ENCODE peak calls at places on chromosome 1, in five cellular contexts. I is colonic mucosa, Q is endothelial cell, P is osteocyte, V is foreskin fibroblast. D is an unnamed sample.

GRCh38 chr1:153928776-153929432 is 6.1 kb upstream of the GATAD2B start:
- DNase-seq in I (no peak), V (peak), P (no peak), Q (no peak), D (no peak)

GRCh38 chr1:151147132-151147503 is 687 bp upstream of the SEMA6C start:
- DNase-seq in I (no peak), V (no peak), P (no peak), Q (no peak), D (no peak)

GRCh38 chr1:235588916-235589515 is 60.6 kb downstream of the GNG4 start:
- DNase-seq in V (no peak), P (no peak), I (no peak), Q (no peak), D (no peak)

GRCh38 chr1:156097499-156098178 is 15.4 kb upstream of the MEX3A start:
- DNase-seq in I (no peak), P (no peak), Q (no peak), V (no peak), D (no peak)

GRCh38 chr1:18233176-18233864 is 125.7 kb downstream of the IGSF21 start:
- DNase-seq in Q (no peak), P (no peak), V (no peak), I (no peak), D (no peak)

GRCh38 chr1:27522148-27522859 is 32.3 kb upstream of the WASF2 start:
- DNase-seq in V (no peak), P (no peak), I (no peak), Q (no peak), D (no peak)

GRCh38 chr1:181479137-181479745 is 4.1 kb upstream of the CACNA1E start:
- DNase-seq in I (no peak), P (no peak), V (peak), Q (peak), D (peak)

GRCh38 chr1:206461602-206462455 is 8.4 kb upstream of the IKBKE start:
- DNase-seq in Q (peak), V (peak), I (peak), P (no peak), D (peak)

GRCh38 chr1:45407888-45408287 is 67.6 kb upstream of the MUTYH start:
- DNase-seq in P (no peak), V (no peak), I (no peak), Q (no peak), D (no peak)

GRCh38 chr1:108208724-108209404 is 8.7 kb upstream of the SLC25A24 start:
- DNase-seq in V (no peak), Q (no peak), P (no peak), I (no peak), D (no peak)

GRCh38 chr1:199685369-199685768 is 342.1 kb upstream of the NR5A2 start:
- DNase-seq in V (peak), P (no peak), Q (no peak), I (no peak), D (no peak)

GRCh38 chr1:48202030-48202752 is 20.3 kb upstream of the SLC5A9 start:
- DNase-seq in P (peak), Q (peak), V (peak), I (peak), D (peak)

GRCh38 chr1:165898837-165899236 is 71.4 kb downstream of the UCK2 start:
- DNase-seq in V (peak), P (no peak), I (no peak), Q (no peak), D (no peak)

GRCh38 chr1:243842154-243842553 is 7.9 kb downstream of the AKT3 start:
- DNase-seq in V (no peak), I (no peak), Q (no peak), P (no peak), D (no peak)

DNA sequence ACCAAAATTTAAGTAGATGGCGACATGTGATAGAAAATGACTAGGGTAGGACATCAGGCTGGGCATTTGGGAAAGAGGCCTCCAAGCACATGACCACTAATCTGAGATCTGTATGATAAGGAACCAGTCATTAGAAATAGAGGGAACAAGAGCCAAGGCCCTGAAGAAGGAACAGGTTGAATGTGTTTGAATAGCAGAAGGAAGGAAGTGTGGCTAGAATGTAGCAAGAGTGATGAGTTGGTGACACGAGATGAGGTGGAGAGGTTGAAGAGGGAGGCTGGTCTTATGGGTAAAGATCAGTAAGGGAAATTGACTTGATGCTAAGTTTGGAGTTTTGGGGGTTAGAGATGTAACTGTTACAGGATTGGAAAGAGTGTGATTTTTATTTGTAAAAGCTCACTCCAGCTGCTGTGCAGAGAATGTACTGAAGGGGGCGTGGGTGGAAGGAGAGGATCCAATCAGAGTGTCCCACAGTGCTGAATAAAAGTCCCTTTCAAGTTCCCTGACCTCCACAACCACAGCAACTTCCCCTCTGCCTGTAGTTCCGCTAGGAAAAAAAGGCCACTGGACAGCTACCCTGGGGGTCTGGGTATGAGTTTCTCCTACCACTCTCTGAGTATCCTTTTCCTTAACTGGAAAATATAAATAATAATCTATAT is 295.0 kb downstream of the OMA1 start:
- DNase-seq in Q (peak), P (no peak), V (no peak), I (no peak), D (no peak)
- TF ChIP-seq CTCF in Q (peak), P (no peak), V (peak), I (no peak), D (peak)

DNA sequence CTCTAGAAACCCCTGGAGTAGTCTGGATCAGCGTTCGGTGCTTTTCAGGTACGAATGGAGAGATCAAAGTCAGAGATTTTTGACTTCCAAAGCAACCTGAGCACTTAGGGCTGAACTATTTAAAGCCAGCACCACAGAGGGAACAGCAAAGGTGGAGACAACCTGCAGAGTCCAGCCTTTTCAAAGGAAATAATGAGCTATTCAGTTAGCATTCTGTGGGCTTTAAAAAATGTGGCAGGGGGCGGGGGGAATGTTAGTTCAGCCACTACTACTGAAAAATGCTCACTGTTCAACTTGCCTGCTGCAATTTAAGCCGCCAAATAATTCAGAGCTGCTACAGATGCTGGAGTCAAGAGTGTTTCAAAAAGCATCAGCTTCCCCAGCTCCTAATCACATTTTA is 473.3 kb upstream of the PLXNA2 start:
- DNase-seq in Q (no peak), I (no peak), V (no peak), P (no peak), D (no peak)
- TF ChIP-seq CTCF in Q (no peak), I (no peak), V (no peak), P (no peak), D (no peak)

DNA sequence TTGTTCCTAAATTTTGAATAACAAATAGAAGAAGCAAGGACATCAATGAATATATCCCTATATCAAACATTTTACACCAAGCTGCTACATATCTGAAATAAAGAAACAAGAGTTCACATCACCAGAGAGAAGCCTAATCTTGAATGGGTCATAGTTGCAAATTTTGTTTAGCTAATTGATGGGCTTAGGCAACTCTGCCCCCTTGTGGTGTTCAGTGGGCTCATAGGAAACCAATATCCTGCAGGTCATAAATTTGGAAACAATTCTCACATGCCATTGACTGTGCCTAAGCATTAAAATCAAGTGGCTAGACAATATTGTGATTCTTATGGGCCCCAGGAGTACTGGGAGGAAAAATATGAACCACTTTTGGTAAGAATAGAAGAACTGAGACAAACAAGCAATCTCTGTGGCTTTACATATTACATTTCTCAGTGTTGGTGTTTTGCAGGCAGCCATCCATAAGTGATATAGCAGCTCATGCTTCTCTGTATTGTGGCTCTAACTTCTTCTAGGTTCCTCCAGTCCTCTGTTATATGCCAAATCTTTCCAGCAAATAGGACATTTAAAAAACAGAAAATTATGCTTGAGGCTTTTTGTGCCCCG is 1262.8 kb upstream of the PRMT6 start:
- DNase-seq in Q (peak), V (no peak), P (no peak), I (peak), D (peak)
- TF ChIP-seq CTCF in Q (peak), V (peak), P (peak), I (peak), D (peak)

DNA sequence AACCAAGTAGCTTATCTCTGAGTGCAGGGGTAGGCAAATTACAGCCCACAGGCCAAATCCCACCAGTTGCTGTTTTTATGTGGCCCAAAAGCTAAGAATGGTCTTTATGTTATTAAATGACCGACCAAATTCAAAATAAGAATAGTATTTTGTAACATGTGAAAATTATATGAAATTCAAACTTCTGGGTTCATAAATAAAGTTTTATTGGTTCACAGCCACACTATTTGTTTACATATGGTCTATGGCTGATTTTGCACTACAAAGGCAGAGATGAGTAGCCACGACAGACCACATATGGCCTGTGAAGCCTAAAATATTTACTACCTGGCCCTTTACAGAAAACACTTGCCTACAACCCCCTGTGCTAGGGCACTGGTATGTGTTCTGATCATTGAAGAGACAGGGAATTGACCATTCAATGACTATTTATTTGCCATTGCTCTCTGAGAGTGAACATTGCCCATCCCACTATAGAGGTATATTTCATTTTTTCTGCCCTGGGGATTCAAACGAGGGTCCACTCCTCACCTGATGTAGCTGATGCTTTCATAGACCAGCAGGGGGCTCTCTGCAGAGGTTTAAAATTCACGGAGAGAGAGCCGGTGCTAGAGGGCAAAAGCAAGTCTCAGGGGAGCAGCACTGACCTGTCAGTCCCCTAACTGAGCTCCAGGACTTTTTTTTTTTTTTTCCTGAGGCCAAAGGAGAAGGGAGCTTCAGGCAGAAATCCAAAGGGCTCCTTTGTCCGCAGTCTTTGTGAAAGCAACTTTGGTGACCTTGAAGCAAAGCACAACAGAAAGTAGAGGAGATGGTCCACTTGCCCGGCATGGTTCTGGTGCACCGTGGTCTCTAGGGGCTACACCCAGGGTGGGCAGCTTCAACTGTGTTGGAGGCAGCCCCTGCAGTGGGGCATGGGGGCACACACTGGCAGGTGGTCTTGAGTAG is 7.3 kb upstream of the GNL2 start:
- DNase-seq in Q (peak), V (no peak), I (no peak), P (no peak), D (peak)
- TF ChIP-seq CTCF in Q (peak), V (peak), I (peak), P (peak), D (peak)

DNA sequence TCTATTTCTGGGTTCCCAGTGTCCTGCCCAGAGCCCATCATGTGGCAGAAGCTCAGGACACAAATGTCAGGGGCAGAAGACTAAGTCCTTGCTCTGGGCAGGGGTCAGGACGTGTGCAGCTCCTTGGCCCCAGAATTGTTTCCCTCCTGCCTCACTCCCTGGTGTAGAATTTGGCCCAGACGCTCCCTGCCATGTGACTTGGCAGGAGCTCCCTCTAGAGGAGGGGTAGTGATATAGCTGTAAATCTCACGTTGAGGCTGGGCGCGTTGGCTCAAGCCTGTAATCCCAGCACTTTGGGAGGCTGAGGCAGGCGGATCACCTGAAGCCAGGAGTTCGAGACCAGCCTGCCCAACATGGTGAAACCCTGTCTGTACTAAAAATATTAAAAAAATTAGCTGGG is 91.2 kb downstream of the UBIAD1 start:
- DNase-seq in I (no peak), V (no peak), Q (no peak), P (no peak), D (no peak)
- TF ChIP-seq CTCF in I (no peak), V (no peak), Q (peak), P (no peak), D (peak)

GRCh38 chr1:10693152-10693496 is 103.3 kb downstream of the CASZ1 start:
- DNase-seq in Q (no peak), I (no peak), V (no peak), P (no peak), D (no peak)

GRCh38 chr1:10693497-10694273 is 102.8 kb downstream of the CASZ1 start:
- DNase-seq in P (no peak), Q (peak), I (no peak), V (no peak), D (peak)

GRCh38 chr1:10692401-10693021 is 103.9 kb downstream of the CASZ1 start:
- DNase-seq in Q (peak), I (peak), P (no peak), V (no peak), D (peak)

GRCh38 chr1:10694633-10695627 is 101.5 kb downstream of the CASZ1 start:
- DNase-seq in I (peak), P (peak), V (peak), Q (peak), D (peak)

GRCh38 chr1:10694274-10694632 is 102.2 kb downstream of the CASZ1 start:
- DNase-seq in P (no peak), V (no peak), Q (no peak), I (peak), D (no peak)
- TF ChIP-seq CTCF in P (no peak), V (no peak), Q (no peak), I (no peak), D (no peak)

GRCh38 chr1:25196830-25197229 is 35.5 kb downstream of the SYF2 start:
- DNase-seq in V (no peak), Q (no peak), I (no peak), P (no peak), D (no peak)

GRCh38 chr1:25197982-25198681 is 34.2 kb downstream of the SYF2 start:
- DNase-seq in I (peak), Q (no peak), V (no peak), P (no peak), D (no peak)

GRCh38 chr1:25197235-25197930 is 34.9 kb downstream of the SYF2 start:
- DNase-seq in P (no peak), V (no peak), I (no peak), Q (no peak), D (no peak)

GRCh38 chr1:25199876-25200620 is 32.3 kb downstream of the SYF2 start:
- DNase-seq in Q (no peak), I (no peak), P (no peak), V (no peak), D (no peak)

DNA sequence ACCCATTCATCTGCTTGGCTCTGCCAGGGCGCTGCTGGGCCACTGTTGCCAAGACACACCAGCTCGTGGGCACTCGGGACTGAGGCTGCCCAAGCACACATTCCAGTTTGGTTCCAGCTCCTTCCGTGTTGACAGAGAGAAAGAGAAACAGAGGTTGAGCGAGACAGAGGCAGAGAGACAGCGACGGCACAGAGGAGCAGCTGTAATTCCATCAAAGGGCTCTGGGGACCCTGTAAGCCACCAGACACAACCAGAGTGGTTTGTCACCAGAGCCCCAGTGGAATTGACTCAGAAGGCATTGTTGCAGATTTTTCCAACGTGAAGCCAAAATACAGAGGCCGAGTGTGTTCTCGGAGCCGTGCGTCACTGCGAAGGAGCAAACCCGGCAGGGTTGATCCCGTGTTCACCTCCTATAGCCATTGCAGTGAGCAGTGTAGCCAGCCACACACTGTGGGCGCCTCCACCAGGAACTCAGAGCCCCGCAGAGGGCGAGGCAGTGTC is 33.5 kb downstream of the SYF2 start:
- DNase-seq in I (peak), V (no peak), P (no peak), Q (no peak), D (no peak)
- TF ChIP-seq CTCF in I (no peak), V (no peak), P (no peak), Q (no peak), D (peak)

DNA sequence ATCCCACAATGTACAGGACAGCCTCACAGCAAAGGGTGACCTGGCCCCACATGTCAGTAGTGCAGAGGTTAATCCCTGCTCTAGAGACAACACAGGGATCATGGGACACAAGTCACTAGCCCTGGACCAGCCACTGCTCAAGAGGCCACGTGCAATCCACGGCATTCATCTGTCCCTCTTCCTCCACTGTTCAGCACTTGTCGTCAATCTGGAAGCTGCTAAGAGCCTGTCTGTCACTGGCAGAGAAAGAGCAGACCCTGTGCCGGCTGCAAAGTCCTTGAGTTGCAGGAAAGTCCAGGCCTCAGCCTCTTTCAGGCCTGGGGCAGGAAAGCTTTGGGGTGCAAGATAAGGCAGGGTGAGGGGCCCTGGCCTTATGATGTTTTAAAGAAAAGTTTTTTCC is 16.7 kb downstream of the CELA2B start:
- DNase-seq in V (no peak), P (no peak), Q (no peak), I (no peak), D (no peak)
- TF ChIP-seq CTCF in V (no peak), P (no peak), Q (no peak), I (no peak), D (no peak)

DNA sequence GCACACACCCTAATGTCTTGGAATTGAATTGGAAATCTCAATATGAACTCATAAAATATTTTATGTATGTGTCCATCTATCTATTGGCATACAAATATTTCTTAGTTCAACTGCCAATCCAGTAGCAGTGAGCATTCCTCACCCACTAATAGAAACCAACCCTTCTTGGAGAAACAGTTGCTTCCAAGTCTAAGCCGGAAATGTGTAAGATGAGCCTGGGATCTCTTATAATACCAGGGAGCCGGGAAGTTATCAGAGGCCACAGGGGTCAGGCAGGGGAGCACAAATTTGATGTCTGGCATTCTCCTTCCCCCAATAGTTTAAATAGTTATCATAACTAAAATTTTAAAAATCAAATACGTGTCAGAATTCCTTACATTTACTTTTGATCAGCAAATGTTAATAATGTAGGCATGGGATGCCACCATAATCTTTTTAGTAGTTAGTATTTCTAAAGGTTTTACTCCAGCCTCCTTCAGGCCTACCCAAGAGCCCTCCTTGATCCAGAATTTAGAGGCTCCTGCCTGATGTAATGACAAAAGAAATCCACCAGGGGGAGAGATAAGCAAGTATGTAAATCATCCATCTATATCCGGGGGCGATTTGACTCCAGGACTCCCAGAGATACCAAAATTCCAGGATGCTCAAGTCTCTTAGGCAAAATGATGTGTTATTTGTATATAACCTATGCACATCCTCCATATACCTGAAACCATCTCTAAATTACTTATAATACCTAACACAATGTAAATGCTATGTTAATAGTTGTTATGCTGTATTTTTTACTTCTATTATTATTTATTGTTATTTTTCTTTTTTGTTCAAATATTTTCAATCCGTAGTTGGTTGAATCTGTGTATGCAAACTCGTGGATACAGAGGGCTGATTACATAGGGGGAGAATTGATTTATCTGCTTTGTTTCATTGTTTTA is 218.7 kb upstream of the COA6 start:
- DNase-seq in Q (peak), I (no peak), V (peak), P (no peak), D (no peak)
- TF ChIP-seq CTCF in Q (peak), I (peak), V (peak), P (peak), D (peak)

GRCh38 chr1:98054367-98054701 is 133.5 kb upstream of the DPYD start:
- DNase-seq in I (no peak), Q (no peak), P (no peak), V (no peak), D (no peak)
- TF ChIP-seq CTCF in I (peak), Q (no peak), P (no peak), V (no peak), D (peak)

D was measured in progenitor cell of endocrine pancreas.